ENCODE peak calls at places on chromosome 22, in nine cellular contexts. U is CD8-positive, alpha-beta memory T cell; N is dorsolateral prefrontal cortex; L is SJCRH30; G is uterus; Y is mammary epithelial cell; O is transverse colon; H is lower lobe of right lung; A is tibial artery. E is an unnamed sample.

GRCh38 chr22:32803020-32803758 is 1.7 kb downstream of the TIMP3 start:
- DNase-seq in N (no peak), A (peak), Y (peak), U (no peak), H (no peak), O (no peak), L (no peak), G (peak), E (peak)

GRCh38 chr22:35202376-35202775 is 54.9 kb upstream of the HMGXB4 start:
- DNase-seq in O (no peak), G (no peak), A (no peak), H (no peak), Y (peak), L (no peak), U (no peak), N (no peak), E (no peak)

GRCh38 chr22:41530612-41531421 is 13.5 kb downstream of the POLR3H start:
- DNase-seq in H (no peak), U (no peak), G (no peak), Y (no peak), N (no peak), O (no peak), A (no peak), L (no peak), E (no peak)

GRCh38 chr22:49847751-49848689 is 5.6 kb upstream of the ZBED4 start:
- DNase-seq in L (no peak), O (peak), U (no peak), N (no peak), A (no peak), H (peak), G (no peak), Y (no peak), E (peak)

GRCh38 chr22:32801436-32802290 is at the start of gene TIMP3:
- DNase-seq in N (peak), Y (peak), U (no peak), A (peak), G (peak), L (peak), O (peak), H (peak), E (peak)

GRCh38 chr22:27060188-27060587 is 402.8 kb downstream of the MIAT start:
- DNase-seq in U (no peak), N (no peak), L (no peak), Y (no peak), G (no peak), H (no peak), A (no peak), O (no peak), E (no peak)

GRCh38 chr22:20429254-20430100 is 8.1 kb downstream of the SCARF2 start:
- DNase-seq in U (peak), L (no peak), H (peak), A (peak), G (no peak), N (peak), Y (no peak), O (peak), E (peak)

GRCh38 chr22:36017661-36018091 is 10.9 kb downstream of the RBFOX2 start:
- DNase-seq in A (no peak), L (no peak), G (no peak), Y (no peak), U (no peak), N (no peak), H (no peak), O (no peak), E (no peak)

GRCh38 chr22:37824674-37825641 is 1.8 kb downstream of the GALR3 start:
- DNase-seq in L (no peak), A (no peak), G (no peak), O (no peak), H (no peak), U (no peak), Y (peak), N (no peak), E (peak)

GRCh38 chr22:36743011-36743410 is 32.9 kb downstream of the IFT27 start:
- DNase-seq in L (no peak), N (no peak), A (peak), G (no peak), H (no peak), U (no peak), O (no peak), Y (no peak), E (peak)

GRCh38 chr22:24424901-24425775 is 2.3 kb upstream of the ADORA2A start:
- DNase-seq in O (no peak), Y (no peak), L (no peak), N (no peak), G (no peak), U (no peak), A (no peak), H (no peak), E (no peak)

GRCh38 chr22:50576070-50576469 is 2.2 kb downstream of the CPT1B start:
- DNase-seq in A (peak), O (no peak), Y (peak), L (peak), U (no peak), G (no peak), H (no peak), N (no peak), E (peak)

GRCh38 chr22:23398701-23399366 is 181.3 kb downstream of the IGLL1 start:
- DNase-seq in Y (no peak), L (peak), G (no peak), O (no peak), N (no peak), A (no peak), H (peak), U (no peak), E (no peak)

GRCh38 chr22:47976219-47976618 is 1213.8 kb downstream of the TBC1D22A start:
- DNase-seq in U (no peak), Y (no peak), H (no peak), L (no peak), O (no peak), G (no peak), A (no peak), N (no peak), E (no peak)

GRCh38 chr22:20479612-20480196 is 15.9 kb downstream of the KLHL22 start:
- DNase-seq in U (no peak), G (no peak), H (no peak), N (no peak), O (no peak), A (no peak), L (no peak), Y (no peak), E (no peak)

GRCh38 chr22:30314918-30315317 is 11.8 kb downstream of the TBC1D10A start:
- DNase-seq in H (no peak), O (no peak), G (no peak), U (peak), A (no peak), N (no peak), Y (peak), L (no peak), E (no peak)
- H3K27ac ChIP-seq in H (peak), O (peak), G (peak), U (no peak), A (peak), N (no peak), Y (no peak), L (no peak), E (no peak)

DNA sequence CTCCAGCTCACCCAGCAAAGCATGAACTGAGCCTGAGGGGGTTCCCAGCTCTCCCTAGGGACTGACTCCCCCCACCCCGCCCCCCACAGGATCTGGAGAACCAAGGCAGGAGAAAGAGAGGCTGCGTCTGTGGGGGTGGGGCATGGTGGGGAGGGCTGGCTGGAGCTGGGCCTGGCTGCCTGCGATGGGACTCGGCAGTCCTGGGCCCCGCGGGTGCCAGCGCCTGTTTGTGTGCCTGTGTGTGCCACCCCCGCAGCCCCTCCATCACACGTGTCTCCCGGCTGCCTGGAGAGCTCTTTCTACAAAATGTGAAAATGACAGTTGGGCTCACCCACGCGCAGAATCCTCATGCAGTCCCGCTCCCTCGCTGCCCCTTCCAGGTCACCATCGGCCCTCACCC is 46.8 kb downstream of the CACNA1I start:
- DNase-seq in L (no peak), H (no peak), N (peak), O (no peak), A (no peak), Y (no peak), G (no peak), U (no peak), E (no peak)
- H3K27ac ChIP-seq in L (no peak), H (no peak), N (no peak), O (no peak), A (no peak), Y (no peak), G (no peak), U (no peak), E (no peak)

GRCh38 chr22:46183733-46184132 is 33.4 kb downstream of the PPARA start:
- DNase-seq in Y (no peak), L (no peak), U (no peak), H (no peak), N (no peak), A (no peak), G (no peak), O (no peak), E (no peak)
- H3K27ac ChIP-seq in Y (no peak), L (no peak), U (no peak), H (no peak), N (no peak), A (no peak), G (no peak), O (no peak), E (no peak)

DNA sequence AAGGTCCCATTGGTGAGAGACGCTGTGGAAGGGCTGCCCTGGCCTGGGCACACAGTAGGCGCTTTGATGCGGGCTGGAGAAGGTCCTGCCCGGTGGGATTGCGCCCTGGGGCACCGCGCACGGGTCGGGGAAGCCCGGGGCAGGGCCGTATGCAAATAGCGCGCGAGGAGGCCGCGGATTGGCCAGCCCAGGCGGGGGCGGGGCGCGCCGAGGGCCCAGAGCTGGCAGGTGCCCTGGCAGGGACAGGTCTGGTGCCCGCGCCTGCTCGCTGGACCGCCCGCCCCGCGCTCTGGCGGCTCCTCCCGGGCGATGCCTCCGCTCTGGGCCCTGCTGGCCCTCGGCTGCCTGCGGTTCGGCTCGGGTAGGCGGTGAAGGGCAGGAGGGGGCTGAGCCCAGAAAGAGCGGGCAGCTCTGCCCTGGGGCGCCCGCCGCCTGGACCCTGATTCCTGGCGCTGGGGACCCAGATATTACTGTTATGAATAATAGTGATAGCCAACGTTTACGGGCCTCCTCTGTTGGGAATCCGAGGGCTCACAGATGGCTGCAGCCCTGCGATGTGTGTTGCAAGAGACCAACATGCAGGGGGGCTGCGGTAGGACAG is at the start of gene UPK3A:
- DNase-seq in H (peak), N (peak), U (peak), G (peak), L (no peak), Y (peak), O (peak), A (peak), E (peak)
- H3K27ac ChIP-seq in H (no peak), N (no peak), U (no peak), G (no peak), L (no peak), Y (no peak), O (no peak), A (no peak), E (no peak)

GRCh38 chr22:43297246-43298061 is 45.7 kb downstream of the SCUBE1 start:
- DNase-seq in O (no peak), H (no peak), N (no peak), A (no peak), U (no peak), Y (no peak), L (no peak), G (peak), E (no peak)

GRCh38 chr22:43296279-43296902 is 46.8 kb downstream of the SCUBE1 start:
- DNase-seq in A (no peak), N (no peak), O (no peak), G (no peak), U (no peak), H (no peak), Y (no peak), L (no peak), E (no peak)

GRCh38 chr22:43293661-43294392 is 49.3 kb downstream of the SCUBE1 start:
- DNase-seq in G (peak), N (no peak), U (no peak), H (peak), Y (no peak), A (no peak), L (peak), O (peak), E (no peak)

GRCh38 chr22:43295173-43295572 is 48.0 kb downstream of the SCUBE1 start:
- DNase-seq in Y (no peak), N (no peak), G (no peak), A (no peak), O (no peak), U (no peak), H (no peak), L (no peak), E (no peak)

GRCh38 chr22:43295660-43296059 is 47.5 kb downstream of the SCUBE1 start:
- DNase-seq in N (no peak), A (no peak), H (no peak), L (no peak), G (no peak), Y (no peak), O (no peak), U (no peak), E (no peak)
- H3K27ac ChIP-seq in N (no peak), A (no peak), H (peak), L (peak), G (no peak), Y (no peak), O (no peak), U (no peak), E (no peak)

GRCh38 chr22:39226353-39226752 is 18.4 kb downstream of the PDGFB start:
- DNase-seq in Y (no peak), U (no peak), L (peak), G (no peak), H (no peak), A (no peak), O (no peak), N (no peak), E (no peak)
- H3K27ac ChIP-seq in Y (no peak), U (no peak), L (no peak), G (no peak), H (no peak), A (no peak), O (no peak), N (no peak), E (no peak)

GRCh38 chr22:30294830-30295229 is 5.5 kb upstream of the CASTOR1 start:
- DNase-seq in O (no peak), U (no peak), Y (no peak), G (no peak), N (no peak), L (no peak), A (no peak), H (no peak), E (no peak)
- H3K27ac ChIP-seq in O (no peak), U (no peak), Y (no peak), G (no peak), N (no peak), L (no peak), A (peak), H (no peak), E (no peak)